ENCODE peak calls at places on chromosomes 1 and 21, in four cellular contexts. F is stimulated activated CD4-positive, alpha-beta T cell treated with anti-CD3 and anti-CD28 coated beads, Interleukin-2, amount 100 ng/mL, for 48 hours; Q is SJSA1; S is NCI-H524. P is an unnamed sample.

GRCh38 chr1:43068911-43069310 is 103.2 kb downstream of the EBNA1BP2 start:
- DNase-seq in S (peak), F (no peak), Q (no peak), P (no peak)

GRCh38 chr1:192795913-192796312 is 12.9 kb upstream of the RGS2 start:
- DNase-seq in F (no peak), Q (no peak), S (no peak), P (no peak)

GRCh38 chr1:109257682-109258421 is 8.5 kb downstream of the CELSR2 start:
- DNase-seq in S (no peak), Q (no peak), F (no peak), P (no peak)

GRCh38 chr1:93681549-93682412 is at the start of gene BCAR3:
- DNase-seq in Q (peak), F (peak), S (peak), P (peak)

GRCh38 chr1:220564216-220564615 is 36.3 kb downstream of the MARK1 start:
- DNase-seq in Q (no peak), S (no peak), F (no peak), P (no peak)

GRCh38 chr1:15684042-15684461 is at the start of gene PLEKHM2:
- DNase-seq in Q (no peak), S (no peak), F (peak), P (peak)

GRCh38 chr21:36887983-36888382 is 78.5 kb downstream of the HLCS start:
- DNase-seq in Q (no peak), S (no peak), F (no peak), P (no peak)

GRCh38 chr1:112754116-112754628 is 39.0 kb upstream of the PPM1J start:
- DNase-seq in S (no peak), F (no peak), Q (no peak), P (no peak)

GRCh38 chr1:81613803-81614202 is 186.9 kb upstream of the ADGRL2 start:
- DNase-seq in F (no peak), S (no peak), Q (no peak), P (no peak)

GRCh38 chr1:56566040-56566774 is 13.2 kb downstream of the PLPP3 start:
- DNase-seq in F (no peak), Q (no peak), S (no peak), P (no peak)

GRCh38 chr21:41500931-41501381 is 7.0 kb downstream of the TMPRSS2 start:
- DNase-seq in Q (no peak), F (no peak), S (no peak), P (no peak)

GRCh38 chr1:113980120-113980519 is 846 bp downstream of the OLFML3 start:
- DNase-seq in S (peak), Q (no peak), F (no peak), P (no peak)

GRCh38 chr1:1402081-1402900 is 3.2 kb upstream of the CCNL2 start:
- DNase-seq in S (peak), F (peak), Q (no peak), P (no peak)